ENCODE peak calls at places on chromosomes 6 and 20, in eight cellular contexts. Q, C, S, N, Z, O, W and H are unnamed samples.

GRCh38 chr6:169158182-169158573 is 95.5 kb downstream of the THBS2 start:
- DNase-seq in Q (no peak), C (no peak), S (no peak), N (peak), Z (no peak), O (no peak), W (no peak), H (no peak)

GRCh38 chr6:144217797-144218196 is 67.3 kb upstream of the UTRN start:
- DNase-seq in Q (no peak), C (no peak), S (no peak), N (no peak), Z (no peak), O (no peak), W (no peak), H (no peak)

GRCh38 chr20:10551732-10552724 is 116.9 kb downstream of the SLX4IP start:
- DNase-seq in Q (no peak), C (no peak), S (no peak), N (no peak), Z (no peak), O (no peak), W (no peak), H (no peak)

GRCh38 chr6:137171824-137172733 is 1.4 kb downstream of the IL22RA2 start:
- DNase-seq in Q (no peak), C (no peak), S (no peak), N (no peak), Z (no peak), O (no peak), W (no peak), H (no peak)

GRCh38 chr6:154111025-154111424 is 72.0 kb downstream of the OPRM1 start:
- DNase-seq in Q (no peak), C (no peak), S (no peak), N (no peak), Z (no peak), O (no peak), W (no peak), H (no peak)

GRCh38 chr6:121522265-121522664 is 86.8 kb downstream of the GJA1 start:
- DNase-seq in Q (no peak), C (no peak), S (no peak), N (peak), Z (no peak), O (no peak), W (no peak), H (peak)

GRCh38 chr6:43717822-43718221 is 30.2 kb upstream of the MRPS18A start:
- DNase-seq in Q (no peak), C (no peak), S (no peak), N (no peak), Z (no peak), O (no peak), W (no peak), H (no peak)

GRCh38 chr6:151475653-151476523 is 17.9 kb upstream of the CCDC170 start:
- DNase-seq in Q (peak), C (peak), S (no peak), N (peak), Z (no peak), O (peak), W (no peak), H (no peak)

GRCh38 chr6:142047934-142048592 is 84.7 kb upstream of the GJE1 start:
- DNase-seq in Q (no peak), C (no peak), S (no peak), N (peak), Z (no peak), O (no peak), W (no peak), H (no peak)

GRCh38 chr6:166253277-166254229 is 54.6 kb downstream of the PRR18 start:
- DNase-seq in Q (peak), C (no peak), S (no peak), N (no peak), Z (no peak), O (no peak), W (no peak), H (no peak)

GRCh38 chr20:52230406-52230805 is 38.8 kb upstream of the ZFP64 start:
- DNase-seq in Q (no peak), C (no peak), S (no peak), N (peak), Z (no peak), O (no peak), W (no peak), H (no peak)

GRCh38 chr6:83313880-83314279 is 117.0 kb downstream of the ME1 start:
- DNase-seq in Q (no peak), C (no peak), S (no peak), N (no peak), Z (no peak), O (no peak), W (no peak), H (no peak)

GRCh38 chr6:137363805-137364138 is 130.4 kb downstream of the OLIG3 start:
- DNase-seq in Q (no peak), C (no peak), S (no peak), N (peak), Z (no peak), O (no peak), W (no peak), H (no peak)

GRCh38 chr6:1436334-1437306 is 47.2 kb downstream of the FOXF2 start:
- DNase-seq in Q (peak), C (peak), S (peak), N (peak), Z (no peak), O (peak), W (no peak), H (no peak)